ENCODE peak calls at places on chromosomes 12 and 14, in nine cellular contexts. R is stomach; S is stimulated activated CD8-positive, alpha-beta memory T cell treated with anti-CD3 and anti-CD28 coated beads, Interleukin-2, amount 100 ng/mL, for 48 hours; Q is activated CD8-positive, alpha-beta memory T cell treated with anti-CD3 and anti-CD28 coated beads for 24 hours; G is HTR-8/SVneo; Z is CD8-positive, alpha-beta memory T cell; F is activated T-cell treated with anti-CD3 and anti-CD28 coated beads, Interleukin-2, amount 50 U/mL, for 4 hours; T is GM04504; L is LNCaP clone FGC. O is an unnamed sample.

GRCh38 chr12:81757731-81758325 is 1.3 kb downstream of the PPFIA2 start:
- DNase-seq in Q (no peak), L (no peak), S (no peak), T (no peak), F (no peak), Z (no peak), G (no peak), R (no peak), O (no peak)

GRCh38 chr14:61479746-61480502 is 158.5 kb downstream of the PRKCH start:
- DNase-seq in R (no peak), S (no peak), L (no peak), T (no peak), Q (no peak), G (no peak), F (no peak), Z (no peak), O (no peak)

GRCh38 chr14:68219407-68219806 is 399.8 kb downstream of the RAD51B start:
- DNase-seq in Q (no peak), F (no peak), G (no peak), R (no peak), L (no peak), S (no peak), T (no peak), Z (no peak), O (no peak)

GRCh38 chr14:98466807-98467206 is 805.2 kb downstream of the BCL11B start:
- DNase-seq in G (no peak), Q (no peak), T (peak), R (no peak), Z (no peak), F (no peak), L (no peak), S (no peak), O (no peak)

GRCh38 chr12:113373966-113374365 is 15.6 kb downstream of the PLBD2 start:
- DNase-seq in T (no peak), R (no peak), S (no peak), L (no peak), Q (no peak), F (no peak), Z (no peak), G (no peak), O (no peak)

GRCh38 chr12:62848418-62848817 is 86.5 kb downstream of the PPM1H start:
- DNase-seq in S (no peak), L (no peak), R (no peak), G (peak), F (no peak), Q (no peak), T (peak), Z (no peak), O (no peak)

GRCh38 chr14:102928412-102929348 is 6.2 kb downstream of the AMN start:
- DNase-seq in T (no peak), G (no peak), Z (peak), F (peak), R (peak), S (peak), L (no peak), Q (peak), O (peak)

GRCh38 chr12:98182791-98183190 is 332.6 kb upstream of the TMPO start:
- DNase-seq in S (no peak), F (no peak), R (no peak), T (no peak), Q (no peak), L (no peak), Z (no peak), G (no peak), O (no peak)

GRCh38 chr14:20986811-20987210 is 3.0 kb upstream of the METTL17 start:
- DNase-seq in L (no peak), F (no peak), S (no peak), T (peak), Q (no peak), Z (no peak), R (no peak), G (peak), O (no peak)

GRCh38 chr14:73209943-73210342 is 27.4 kb upstream of the PAPLN start:
- DNase-seq in Z (no peak), L (no peak), S (no peak), F (no peak), R (no peak), T (no peak), G (no peak), Q (no peak), O (no peak)